ENCODE peak calls at places on chromosome 17, in four cellular contexts. One of them, this sample, is unnamed.

GRCh38 chr17:33778505-33779398 is 476.3 kb upstream of the CCL2 start:
- DNase-seq in Ammon's horn: peak; percentile 78
- DNase-seq in GM04503: peak; percentile 13
- DNase-seq in K562: peak; percentile 69
- DNase-seq in this sample: peak; percentile 84

GRCh38 chr17:56909742-56910508 is 3.9 kb downstream of the TRIM25 start:
- DNase-seq in Ammon's horn: no peak
- DNase-seq in GM04503: no peak
- DNase-seq in K562: peak; percentile 50
- DNase-seq in this sample: peak; percentile 89

GRCh38 chr17:62876664-62877411 is 68.7 kb upstream of the MARCHF10 start:
- DNase-seq in Ammon's horn: no peak
- DNase-seq in GM04503: no peak
- DNase-seq in K562: no peak
- DNase-seq in this sample: no peak

GRCh38 chr17:57096472-57097198 is 11.6 kb downstream of the AKAP1 start:
- DNase-seq in Ammon's horn: no peak
- DNase-seq in GM04503: no peak
- DNase-seq in K562: no peak
- DNase-seq in this sample: no peak

GRCh38 chr17:29573871-29574731 is 5.6 kb downstream of the TP53I13 start:
- DNase-seq in Ammon's horn: peak; percentile 20
- DNase-seq in GM04503: no peak
- DNase-seq in K562: no peak
- DNase-seq in this sample: no peak

GRCh38 chr17:1188812-1189211 is 9.0 kb upstream of the ABR start:
- DNase-seq in Ammon's horn: peak; percentile 62
- DNase-seq in GM04503: no peak
- DNase-seq in K562: no peak
- DNase-seq in this sample: no peak

GRCh38 chr17:55648086-55648485 is 74.6 kb downstream of the TMEM100 start:
- DNase-seq in Ammon's horn: no peak
- DNase-seq in GM04503: no peak
- DNase-seq in K562: no peak
- DNase-seq in this sample: no peak

GRCh38 chr17:28871056-28871579 is 16.3 kb downstream of the ERAL1 start:
- DNase-seq in Ammon's horn: no peak
- DNase-seq in GM04503: no peak
- DNase-seq in K562: no peak
- DNase-seq in this sample: no peak

GRCh38 chr17:7167832-7168231 is 11.3 kb downstream of the ASGR1 start:
- DNase-seq in Ammon's horn: no peak
- DNase-seq in GM04503: no peak
- DNase-seq in K562: no peak
- DNase-seq in this sample: no peak

GRCh38 chr17:21419299-21420239 is 43.4 kb downstream of the KCNJ12 start:
- DNase-seq in Ammon's horn: no peak
- DNase-seq in GM04503: no peak
- DNase-seq in K562: no peak
- DNase-seq in this sample: no peak

GRCh38 chr17:7217113-7217987 is 2.3 kb downstream of the DLG4 start:
- DNase-seq in Ammon's horn: peak; percentile 74
- DNase-seq in GM04503: no peak
- DNase-seq in K562: peak; percentile 45
- DNase-seq in this sample: peak; percentile 76

GRCh38 chr17:69525920-69526841 is 111.7 kb downstream of the MAP2K6 start:
- DNase-seq in Ammon's horn: peak; percentile 70
- DNase-seq in GM04503: no peak
- DNase-seq in K562: peak; percentile 47
- DNase-seq in this sample: peak; percentile 72

GRCh38 chr17:57574040-57574513 is 171.0 kb downstream of the CCDC182 start:
- DNase-seq in Ammon's horn: peak; percentile 69
- DNase-seq in GM04503: no peak
- DNase-seq in K562: no peak
- DNase-seq in this sample: no peak

GRCh38 chr17:70137451-70138230 is 31.7 kb upstream of the KCNJ2 start:
- DNase-seq in Ammon's horn: peak; percentile 79
- DNase-seq in GM04503: peak; percentile 81
- DNase-seq in K562: no peak
- DNase-seq in this sample: peak; percentile 74

GRCh38 chr17:60354223-60354622 is 37.7 kb downstream of the USP32 start:
- DNase-seq in Ammon's horn: no peak
- DNase-seq in GM04503: peak; percentile 78
- DNase-seq in K562: no peak
- DNase-seq in this sample: no peak

GRCh38 chr17:20823890-20824289 is 218.9 kb downstream of the USP22 start:
- DNase-seq in Ammon's horn: no peak
- DNase-seq in GM04503: no peak
- DNase-seq in K562: no peak
- DNase-seq in this sample: no peak

GRCh38 chr17:67157732-67158639 is 87.0 kb downstream of the HELZ start:
- DNase-seq in Ammon's horn: peak; percentile 60
- DNase-seq in GM04503: no peak
- DNase-seq in K562: peak; percentile 34
- DNase-seq in this sample: peak; percentile 75

GRCh38 chr17:18925187-18925586 is 26.8 kb upstream of the SLC5A10 start:
- DNase-seq in Ammon's horn: no peak
- DNase-seq in GM04503: no peak
- DNase-seq in K562: no peak
- DNase-seq in this sample: no peak

GRCh38 chr17:14739656-14740431 is 439.0 kb downstream of the HS3ST3B1 start:
- DNase-seq in Ammon's horn: no peak
- DNase-seq in GM04503: no peak
- DNase-seq in K562: no peak
- DNase-seq in this sample: no peak

GRCh38 chr17:38797091-38797490 is 2.3 kb downstream of the PIP4K2B start:
- DNase-seq in Ammon's horn: no peak
- DNase-seq in GM04503: no peak
- DNase-seq in K562: no peak
- DNase-seq in this sample: no peak

GRCh38 chr17:44997733-44998520 is 29.8 kb upstream of the C1QL1 start:
- DNase-seq in Ammon's horn: no peak
- DNase-seq in GM04503: no peak
- DNase-seq in K562: no peak
- DNase-seq in this sample: no peak

GRCh38 chr17:44170135-44170498 is 387 bp upstream of the ASB16 start:
- DNase-seq in Ammon's horn: no peak
- DNase-seq in GM04503: no peak
- DNase-seq in K562: no peak
- DNase-seq in this sample: no peak

GRCh38 chr17:29168079-29168758 is 12.0 kb downstream of the MYO18A start:
- DNase-seq in Ammon's horn: no peak
- DNase-seq in GM04503: no peak
- DNase-seq in K562: peak; percentile 7
- DNase-seq in this sample: no peak

GRCh38 chr17:79940381-79941087 is 95.1 kb downstream of the TBC1D16 start:
- DNase-seq in Ammon's horn: no peak
- DNase-seq in GM04503: no peak
- DNase-seq in K562: no peak
- DNase-seq in this sample: no peak

GRCh38 chr17:32546031-32546444 is 59.2 kb downstream of the CDK5R1 start:
- DNase-seq in Ammon's horn: peak; percentile 85
- DNase-seq in GM04503: no peak
- DNase-seq in K562: no peak
- DNase-seq in this sample: no peak

GRCh38 chr17:61412860-61413653 is 13.4 kb downstream of the TBX2 start:
- DNase-seq in Ammon's horn: peak; percentile 1
- DNase-seq in GM04503: no peak
- DNase-seq in K562: no peak
- DNase-seq in this sample: no peak

This sample was measured in OCI-M1.